ENCODE peak calls at places on chromosomes 4 and X, in four cellular contexts. K is A549, U is K562, E is HepG2. W is an unnamed sample.

GRCh38 chrX:110277609-110278008 is 40.3 kb downstream of the AMMECR1 start:
- DNase-seq in U (no peak), E (no peak), K (no peak), W (no peak)

GRCh38 chrX:133776072-133776471 is 209.3 kb downstream of the GPC3 start:
- DNase-seq in K (peak), U (peak), E (no peak), W (peak)

GRCh38 chrX:24214568-24214967 is 65.0 kb downstream of the ZFX start:
- DNase-seq in K (no peak), E (no peak), U (no peak), W (no peak)

GRCh38 chr4:124583797-124584196 is 128.7 kb downstream of the ANKRD50 start:
- DNase-seq in E (no peak), U (no peak), K (no peak), W (no peak)

GRCh38 chrX:70331161-70331560 is 41.3 kb downstream of the KIF4A start:
- DNase-seq in K (no peak), U (no peak), E (no peak), W (no peak)

GRCh38 chr4:127505203-127505602 is 127.6 kb upstream of the INTU start:
- DNase-seq in K (no peak), U (no peak), E (no peak), W (no peak)

GRCh38 chr4:110196871-110197420 is 1.5 kb downstream of the ELOVL6 start:
- DNase-seq in K (peak), U (peak), E (no peak), W (peak)

GRCh38 chr4:189940178-189941004 is at the start of gene FRG1:
- DNase-seq in E (peak), U (peak), K (peak), W (peak)

GRCh38 chrX:10769165-10769564 is 148.8 kb upstream of the MID1 start:
- DNase-seq in E (no peak), U (peak), K (peak), W (peak)

GRCh38 chr4:105417624-105418023 is 56.2 kb downstream of the PPA2 start:
- DNase-seq in E (peak), U (no peak), K (no peak), W (no peak)

GRCh38 chr4:27270435-27270834 is 409.8 kb downstream of the STIM2 start:
- DNase-seq in U (no peak), E (peak), K (no peak), W (no peak)

GRCh38 chrX:118373538-118373937 is 27.6 kb downstream of the WDR44 start:
- DNase-seq in U (no peak), K (no peak), E (peak), W (no peak)

GRCh38 chrX:72005046-72005445 is 94.4 kb downstream of the NHSL2 start:
- DNase-seq in K (no peak), E (no peak), U (no peak), W (no peak)

GRCh38 chr4:139171878-139172691 is 4.9 kb downstream of the ELF2 start:
- DNase-seq in K (peak), U (no peak), E (peak), W (peak)

GRCh38 chr4:185591679-185592141 is 56.4 kb upstream of the PDLIM3 start:
- DNase-seq in U (no peak), K (no peak), E (peak), W (no peak)
- TF ChIP-seq MYC in U (no peak), K (no peak), E (no peak), W (no peak)

GRCh38 chr4:157459789-157460188 is 239.3 kb downstream of the GRIA2 start:
- DNase-seq in E (peak), K (no peak), U (no peak), W (no peak)
- H3K4me3 ChIP-seq in E (no peak), K (no peak), U (no peak), W (no peak)

GRCh38 chr4:2536193-2537010 is at the start of gene FAM193A:
- DNase-seq in K (peak), E (peak), U (peak), W (peak)
- TF ChIP-seq POLR2A in K (peak), E (peak), U (no peak), W (peak)

GRCh38 chr4:972651-973424 is 531 bp downstream of the DGKQ start:
- DNase-seq in U (peak), K (no peak), E (no peak), W (peak)
- TF ChIP-seq MYC in U (no peak), K (no peak), E (no peak), W (no peak)

GRCh38 chr4:152676052-152676854 is 3.5 kb downstream of the TMEM154 start:
- DNase-seq in K (no peak), U (no peak), E (no peak), W (no peak)

GRCh38 chr4:152680988-152681731 is 1.4 kb upstream of the TMEM154 start:
- DNase-seq in E (no peak), K (peak), U (no peak), W (peak)

GRCh38 chr4:152679414-152680281 is at the start of gene TMEM154:
- DNase-seq in U (no peak), K (peak), E (no peak), W (peak)

GRCh38 chr4:152682143-152682542 is 2.3 kb upstream of the TMEM154 start:
- DNase-seq in U (no peak), K (no peak), E (no peak), W (no peak)

DNA sequence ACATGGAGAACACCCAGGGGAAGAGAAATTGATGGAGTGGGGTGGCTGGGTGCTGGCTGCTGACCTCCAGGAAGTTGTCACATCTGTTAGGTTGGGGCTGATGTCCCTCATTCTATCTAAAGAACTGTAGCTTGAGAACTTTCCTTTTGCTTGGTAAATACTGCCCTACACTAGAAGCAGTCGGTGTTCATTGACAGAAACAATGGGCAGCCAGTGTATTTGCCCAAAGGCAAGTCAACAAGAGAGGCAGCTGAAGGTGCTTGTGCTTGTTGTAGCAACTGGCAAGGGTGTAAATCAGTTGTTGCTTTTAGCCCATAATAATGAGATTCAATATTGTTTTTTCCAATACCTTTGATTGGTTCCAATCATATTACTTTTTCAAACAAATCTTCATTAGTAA is 956 bp downstream of the TMEM154 start:
- DNase-seq in E (no peak), U (no peak), K (no peak), W (peak)
- H3K4me3 ChIP-seq in E (no peak), U (no peak), K (no peak), W (peak)

DNA sequence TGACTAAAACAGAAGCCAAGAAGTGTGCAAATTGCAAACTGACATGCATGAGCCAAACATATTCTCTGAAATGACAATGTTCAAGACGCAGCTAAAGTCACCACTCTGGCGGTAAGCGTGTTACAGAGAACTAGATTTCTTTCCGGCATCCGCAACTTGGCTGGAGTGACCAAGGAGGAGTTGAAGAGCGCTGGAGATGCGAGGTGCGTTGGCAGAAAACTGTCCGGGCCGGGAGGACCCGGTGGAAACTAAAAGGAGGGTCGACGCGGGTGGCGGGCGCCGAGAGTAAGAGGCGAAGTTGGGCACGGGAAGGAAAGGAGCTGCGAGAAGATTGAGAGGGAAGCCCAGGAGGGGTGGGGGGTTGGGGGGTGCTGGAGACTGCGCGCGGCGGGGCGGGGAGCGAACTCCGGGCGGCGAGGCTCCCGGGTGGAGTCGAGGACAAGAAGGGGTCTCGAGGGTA is 807 bp downstream of the SEL1L3 start:
- DNase-seq in K (peak), E (no peak), U (no peak), W (peak)
- TF ChIP-seq POLR2A in K (no peak), E (no peak), U (peak), W (no peak)

GRCh38 chr4:88791274-88791673 is 93.6 kb upstream of the NAP1L5 start:
- DNase-seq in E (peak), K (peak), U (no peak), W (peak)

GRCh38 chr4:88793473-88793872 is 95.8 kb upstream of the NAP1L5 start:
- DNase-seq in U (no peak), E (no peak), K (no peak), W (no peak)

GRCh38 chr4:88794087-88794486 is 96.5 kb upstream of the NAP1L5 start:
- DNase-seq in E (no peak), K (no peak), U (no peak), W (no peak)

GRCh38 chr4:88792821-88793220 is 95.2 kb upstream of the NAP1L5 start:
- DNase-seq in U (no peak), E (no peak), K (peak), W (no peak)

DNA sequence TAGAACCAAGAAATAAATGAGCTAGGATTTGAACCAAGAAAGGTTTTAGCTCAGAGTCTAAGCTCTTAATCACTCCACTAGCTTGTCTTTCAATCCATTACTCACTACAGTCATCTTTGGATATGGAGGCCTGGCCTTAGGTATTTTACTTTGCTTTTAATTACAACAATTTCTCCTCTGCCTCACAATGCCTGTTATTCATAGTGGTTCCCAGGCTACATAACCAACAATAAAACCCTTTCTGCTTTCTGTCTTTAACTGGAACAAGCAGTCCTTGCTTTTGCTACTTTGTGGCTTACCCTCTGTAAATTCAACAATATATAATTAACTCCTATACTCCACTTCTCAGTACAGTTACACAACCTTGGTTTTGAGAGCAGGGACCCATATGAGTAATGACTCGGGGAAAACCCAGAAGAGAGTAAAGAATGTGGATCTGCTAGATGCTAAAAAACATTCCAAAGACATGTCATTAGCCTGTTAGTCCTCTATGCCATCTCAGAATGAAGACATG is 94.7 kb upstream of the NAP1L5 start:
- DNase-seq in K (peak), U (no peak), E (peak), W (no peak)
- TF ChIP-seq MYC in K (no peak), U (no peak), E (no peak), W (no peak)

GRCh38 chr4:47926667-47927258 is 12.4 kb upstream of the NFXL1 start:
- DNase-seq in E (peak), K (peak), U (peak), W (peak)
- H3K4me3 ChIP-seq in E (peak), K (no peak), U (no peak), W (no peak)

GRCh38 chrX:103687073-103687695 is 685 bp upstream of the MORF4L2 start:
- DNase-seq in E (no peak), U (peak), K (peak), W (peak)
- TF ChIP-seq POLR2A in E (peak), U (peak), K (peak), W (peak)

GRCh38 chr4:178241601-178242118 is 799.4 kb upstream of the AGA start:
- DNase-seq in K (no peak), U (no peak), E (no peak), W (no peak)

GRCh38 chr4:178244785-178245184 is 802.5 kb upstream of the AGA start:
- DNase-seq in U (no peak), E (no peak), K (no peak), W (no peak)

GRCh38 chr4:178242655-178243054 is 800.4 kb upstream of the AGA start:
- DNase-seq in K (no peak), E (no peak), U (no peak), W (no peak)

GRCh38 chr4:178240891-178241290 is 798.7 kb upstream of the AGA start:
- DNase-seq in U (no peak), E (no peak), K (no peak), W (no peak)
- TF ChIP-seq MYC in U (no peak), E (no peak), K (no peak), W (no peak)

W was measured in NB4.